ENCODE peak calls at places on chromosomes 12 and 14, in four cellular contexts. One of them, this sample, is unnamed.

GRCh38 chr12:21910642-21911041 is 30.6 kb downstream of the ABCC9 start:
- DNase-seq in pancreas: no peak
- DNase-seq in thyroid gland: no peak
- DNase-seq in right lobe of liver: no peak
- DNase-seq in this sample: no peak

GRCh38 chr14:77924392-77924948 is 124.6 kb downstream of the ADCK1 start:
- DNase-seq in pancreas: no peak
- DNase-seq in thyroid gland: no peak
- DNase-seq in right lobe of liver: no peak
- DNase-seq in this sample: no peak

GRCh38 chr14:34113051-34113511 is 162.2 kb upstream of the EGLN3 start:
- DNase-seq in pancreas: no peak
- DNase-seq in thyroid gland: no peak
- DNase-seq in right lobe of liver: no peak
- DNase-seq in this sample: no peak

GRCh38 chr12:9869307-9870161 is at the start of gene CLEC2B:
- DNase-seq in pancreas: no peak
- DNase-seq in thyroid gland: no peak
- DNase-seq in right lobe of liver: no peak
- DNase-seq in this sample: no peak

GRCh38 chr14:102527255-102528232 is 18.0 kb upstream of the ANKRD9 start:
- DNase-seq in pancreas: no peak
- DNase-seq in thyroid gland: no peak
- DNase-seq in right lobe of liver: no peak
- DNase-seq in this sample: peak; percentile 77

GRCh38 chr12:116662612-116663144 is 75.2 kb downstream of the SPRING1 start:
- DNase-seq in pancreas: peak; percentile 21
- DNase-seq in thyroid gland: peak; percentile 49
- DNase-seq in right lobe of liver: peak; percentile 94
- DNase-seq in this sample: peak; percentile 55

GRCh38 chr14:79293482-79293881 is 917.8 kb downstream of the DIO2 start:
- DNase-seq in pancreas: no peak
- DNase-seq in thyroid gland: no peak
- DNase-seq in right lobe of liver: no peak
- DNase-seq in this sample: no peak

GRCh38 chr12:83161451-83161850 is 474.7 kb downstream of the TMTC2 start:
- DNase-seq in pancreas: no peak
- DNase-seq in thyroid gland: no peak
- DNase-seq in right lobe of liver: no peak
- DNase-seq in this sample: no peak

GRCh38 chr14:78403278-78403815 is 233.2 kb downstream of the NRXN3 start:
- DNase-seq in pancreas: no peak
- DNase-seq in thyroid gland: no peak
- DNase-seq in right lobe of liver: no peak
- DNase-seq in this sample: no peak

GRCh38 chr14:91947196-91948184 is at the start of gene FBLN5:
- DNase-seq in pancreas: peak; percentile 69
- DNase-seq in thyroid gland: peak; percentile 80
- DNase-seq in right lobe of liver: no peak
- DNase-seq in this sample: peak; percentile 58

GRCh38 chr14:67764496-67764895 is 51.9 kb downstream of the ZFYVE26 start:
- DNase-seq in pancreas: no peak
- DNase-seq in thyroid gland: no peak
- DNase-seq in right lobe of liver: no peak
- DNase-seq in this sample: no peak
- H3K36me3 ChIP-seq in pancreas: peaks cover 24% of the 10 kb centered on the region
- H3K36me3 ChIP-seq in thyroid gland: peaks cover 52% of the 10 kb centered on the region
- H3K36me3 ChIP-seq in right lobe of liver: no peaks in the 10 kb centered on the region
- H3K36me3 ChIP-seq in this sample: no peaks in the 10 kb centered on the region

GRCh38 chr12:81209001-81209400 is 131.1 kb downstream of the ACSS3 start:
- DNase-seq in pancreas: no peak
- DNase-seq in thyroid gland: no peak
- DNase-seq in right lobe of liver: no peak
- DNase-seq in this sample: no peak

GRCh38 chr12:81208193-81208946 is 130.5 kb downstream of the ACSS3 start:
- DNase-seq in pancreas: no peak
- DNase-seq in thyroid gland: no peak
- DNase-seq in right lobe of liver: no peak
- DNase-seq in this sample: peak; percentile 66

GRCh38 chr12:81212996-81213696 is 135.3 kb downstream of the ACSS3 start:
- DNase-seq in pancreas: no peak
- DNase-seq in thyroid gland: no peak
- DNase-seq in right lobe of liver: no peak
- DNase-seq in this sample: no peak

GRCh38 chr12:81207173-81207572 is 129.3 kb downstream of the ACSS3 start:
- DNase-seq in pancreas: no peak
- DNase-seq in thyroid gland: no peak
- DNase-seq in right lobe of liver: no peak
- DNase-seq in this sample: no peak

DNA sequence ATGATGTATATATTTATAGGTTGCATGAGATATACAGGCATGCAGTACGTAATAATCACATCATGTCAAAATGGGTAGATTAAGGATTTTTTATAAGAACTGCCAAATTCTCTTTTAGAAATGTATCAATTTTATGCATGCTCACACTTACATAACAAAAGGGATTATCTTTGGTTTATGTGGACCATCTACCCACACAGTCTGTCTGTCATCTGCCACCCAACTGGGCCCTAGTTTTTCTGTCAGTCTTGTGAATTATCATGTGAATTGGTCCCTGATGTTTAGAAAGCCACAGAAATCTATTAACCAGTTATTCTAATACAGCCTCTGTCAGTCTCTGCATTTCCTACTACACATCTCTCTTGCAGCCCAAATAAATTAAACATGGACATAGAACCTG is 133.4 kb downstream of the ACSS3 start:
- DNase-seq in pancreas: no peak
- DNase-seq in thyroid gland: no peak
- DNase-seq in right lobe of liver: no peak
- DNase-seq in this sample: no peak
- H3K4me1 ChIP-seq in pancreas: no peaks in the 10 kb centered on the region
- H3K4me1 ChIP-seq in thyroid gland: peaks cover 11% of the 10 kb centered on the region
- H3K4me1 ChIP-seq in right lobe of liver: peaks cover 18% of the 10 kb centered on the region
- H3K4me1 ChIP-seq in this sample: no peaks in the 10 kb centered on the region

GRCh38 chr12:78002878-78003277 is 172.2 kb downstream of the NAV3 start:
- DNase-seq in pancreas: no peak
- DNase-seq in thyroid gland: no peak
- DNase-seq in right lobe of liver: no peak
- DNase-seq in this sample: no peak
- TF ChIP-seq CTCF in pancreas: no peak
- TF ChIP-seq CTCF in thyroid gland: no peak
- TF ChIP-seq CTCF in right lobe of liver: no peak
- TF ChIP-seq CTCF in this sample: no peak

DNA sequence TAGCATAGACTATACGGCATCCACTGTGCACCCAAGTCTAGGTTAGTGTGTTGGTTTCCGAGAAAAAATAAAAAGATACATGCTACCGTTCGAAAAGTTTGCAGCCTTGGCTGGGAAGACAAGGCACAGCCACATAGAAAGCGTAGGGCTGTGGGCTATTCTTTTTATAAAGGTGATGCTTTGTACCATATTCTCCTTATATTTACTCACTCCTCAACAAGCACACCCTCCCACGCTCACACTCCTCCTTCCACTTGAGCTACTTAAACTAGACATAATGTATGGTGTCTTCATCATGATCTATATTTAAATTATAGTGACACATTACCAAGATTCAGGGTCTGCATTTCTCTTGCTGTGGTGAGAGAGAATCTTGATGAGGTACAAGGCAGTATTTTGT is 1416.5 kb downstream of the AACS start:
- DNase-seq in pancreas: no peak
- DNase-seq in thyroid gland: no peak
- DNase-seq in right lobe of liver: no peak
- DNase-seq in this sample: no peak
- H3K36me3 ChIP-seq in pancreas: no peaks in the 10 kb centered on the region
- H3K36me3 ChIP-seq in thyroid gland: no peaks in the 10 kb centered on the region
- H3K36me3 ChIP-seq in right lobe of liver: no peaks in the 10 kb centered on the region
- H3K36me3 ChIP-seq in this sample: no peaks in the 10 kb centered on the region

DNA sequence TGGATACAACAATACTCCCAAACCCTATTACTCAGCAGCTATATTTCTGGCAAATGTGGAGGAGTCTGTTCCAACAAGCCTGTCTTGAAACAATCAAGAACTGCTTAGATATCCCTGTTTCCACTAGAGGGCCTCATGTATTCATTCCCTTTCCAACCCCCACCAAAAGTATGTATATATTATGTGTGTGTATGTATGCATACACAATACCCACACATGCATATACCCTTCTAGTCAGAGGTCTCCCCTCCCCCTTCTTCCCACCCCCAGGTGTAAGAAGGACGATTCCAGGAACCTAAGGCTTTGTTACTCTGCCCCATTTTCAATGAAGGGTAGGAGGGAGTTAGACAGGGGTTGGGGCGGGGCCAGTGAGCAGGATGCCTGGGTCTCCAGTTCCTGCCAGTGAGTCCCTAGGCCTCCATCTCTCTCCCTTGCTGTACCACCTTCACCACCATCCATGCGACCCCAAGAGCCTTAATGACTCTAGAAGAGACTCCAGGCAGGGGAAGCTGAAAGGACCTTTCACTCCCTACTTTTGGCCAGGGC is at the start of gene DGKA:
- DNase-seq in pancreas: no peak
- DNase-seq in thyroid gland: peak; percentile 24
- DNase-seq in right lobe of liver: no peak
- DNase-seq in this sample: peak; percentile 77
- H3K4me1 ChIP-seq in pancreas: peaks cover 31% of the 10 kb centered on the region
- H3K4me1 ChIP-seq in thyroid gland: peaks cover 17% of the 10 kb centered on the region
- H3K4me1 ChIP-seq in right lobe of liver: peaks cover 16% of the 10 kb centered on the region
- H3K4me1 ChIP-seq in this sample: peaks cover 39% of the 10 kb centered on the region

GRCh38 chr12:46569826-46570390 is 197.3 kb upstream of the SLC38A2 start:
- DNase-seq in pancreas: no peak
- DNase-seq in thyroid gland: no peak
- DNase-seq in right lobe of liver: no peak
- DNase-seq in this sample: no peak
- TF ChIP-seq CTCF in pancreas: no peak
- TF ChIP-seq CTCF in thyroid gland: no peak
- TF ChIP-seq CTCF in right lobe of liver: no peak
- TF ChIP-seq CTCF in this sample: no peak

GRCh38 chr14:68916358-68916757 is 62.7 kb downstream of the ACTN1 start:
- DNase-seq in pancreas: no peak
- DNase-seq in thyroid gland: no peak
- DNase-seq in right lobe of liver: no peak
- DNase-seq in this sample: no peak
- H3K36me3 ChIP-seq in pancreas: peaks cover 8% of the 10 kb centered on the region
- H3K36me3 ChIP-seq in thyroid gland: no peaks in the 10 kb centered on the region
- H3K36me3 ChIP-seq in right lobe of liver: no peaks in the 10 kb centered on the region
- H3K36me3 ChIP-seq in this sample: no peaks in the 10 kb centered on the region

GRCh38 chr14:72616811-72617210 is 277.1 kb downstream of the DPF3 start:
- DNase-seq in pancreas: no peak
- DNase-seq in thyroid gland: no peak
- DNase-seq in right lobe of liver: no peak
- DNase-seq in this sample: no peak
- H3K4me1 ChIP-seq in pancreas: peaks cover 3% of the 10 kb centered on the region
- H3K4me1 ChIP-seq in thyroid gland: peaks cover 11% of the 10 kb centered on the region
- H3K4me1 ChIP-seq in right lobe of liver: peaks cover 11% of the 10 kb centered on the region
- H3K4me1 ChIP-seq in this sample: no peaks in the 10 kb centered on the region

GRCh38 chr12:6752181-6752930 is 585 bp downstream of the MLF2 start:
- DNase-seq in pancreas: no peak
- DNase-seq in thyroid gland: peak; percentile 60
- DNase-seq in right lobe of liver: peak; percentile 61
- DNase-seq in this sample: peak; percentile 58

GRCh38 chr12:6752931-6753771 is at the start of gene MLF2:
- DNase-seq in pancreas: peak; percentile 98
- DNase-seq in thyroid gland: peak; percentile 98
- DNase-seq in right lobe of liver: peak; percentile 99
- DNase-seq in this sample: peak; percentile 99

GRCh38 chr12:6754406-6754805 is 1.5 kb upstream of the MLF2 start:
- DNase-seq in pancreas: no peak
- DNase-seq in thyroid gland: no peak
- DNase-seq in right lobe of liver: no peak
- DNase-seq in this sample: no peak

GRCh38 chr12:6751767-6752166 is 1.2 kb downstream of the MLF2 start:
- DNase-seq in pancreas: no peak
- DNase-seq in thyroid gland: no peak
- DNase-seq in right lobe of liver: no peak
- DNase-seq in this sample: no peak

DNA sequence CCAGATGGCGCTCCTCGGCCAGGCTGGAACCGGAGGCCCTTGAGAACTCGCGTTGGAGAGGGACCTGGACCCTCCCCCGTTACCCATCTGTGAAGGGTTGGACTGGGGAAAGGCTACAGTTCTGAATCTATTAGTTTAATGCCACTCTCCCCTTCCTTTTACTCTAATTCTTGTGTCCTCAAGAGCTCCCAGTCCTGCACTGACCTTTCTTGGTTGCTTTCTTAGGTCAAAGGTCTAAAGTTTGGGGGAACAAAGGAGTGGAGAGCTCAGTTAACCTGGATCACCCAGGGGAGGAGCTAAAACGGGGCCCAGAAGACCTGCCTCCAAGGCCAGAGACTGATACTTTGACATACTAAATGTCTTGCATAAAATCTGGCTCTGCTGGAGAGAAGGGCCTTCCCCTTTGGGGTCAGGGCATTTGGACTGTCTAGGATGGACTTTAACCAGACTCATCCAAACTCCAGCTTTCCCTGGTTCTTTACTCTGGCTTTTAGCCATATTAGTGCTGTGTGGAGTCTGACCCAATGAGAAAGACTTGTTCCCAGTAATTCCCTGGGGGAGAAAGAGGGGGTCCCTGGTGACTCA is 923 bp upstream of the MLF2 start:
- DNase-seq in pancreas: no peak
- DNase-seq in thyroid gland: no peak
- DNase-seq in right lobe of liver: peak; percentile 85
- DNase-seq in this sample: no peak
- TF ChIP-seq CTCF in pancreas: no peak
- TF ChIP-seq CTCF in thyroid gland: peak; percentile 83
- TF ChIP-seq CTCF in right lobe of liver: no peak
- TF ChIP-seq CTCF in this sample: no peak